ENCODE peak calls at places on chromosomes 16 and 17, in four cellular contexts. T, O, I and G are unnamed samples.
A peak's percentile ranks its signal among the peaks of the same experiment; 100 is the strongest.

GRCh38 chr16:86576591-86577313 is 1.6 kb upstream of the FOXL1 start:
- DNase-seq in T (peak; percentile 70), I (no peak), O (peak; percentile 47), G (no peak)

GRCh38 chr17:67718325-67718941 is 697 bp downstream of the NOL11 start:
- DNase-seq in O (no peak), I (no peak), T (peak; percentile 23), G (peak; percentile 28)

GRCh38 chr17:4287710-4288109 is 23.9 kb upstream of the ANKFY1 start:
- DNase-seq in T (no peak), I (no peak), O (no peak), G (no peak)

GRCh38 chr16:53094013-53094630 is 39.3 kb downstream of the CHD9 start:
- DNase-seq in T (peak; percentile 48), O (peak; percentile 73), I (no peak), G (no peak)

GRCh38 chr17:29279397-29280070 is 14.4 kb downstream of the NUFIP2 start:
- DNase-seq in I (no peak), O (no peak), T (no peak), G (no peak)

GRCh38 chr16:71840052-71840451 is 5.7 kb upstream of the ATXN1L start:
- DNase-seq in O (no peak), T (no peak), I (no peak), G (peak; percentile 6)

GRCh38 chr17:61380836-61381525 is 18.7 kb upstream of the TBX2 start:
- DNase-seq in T (no peak), O (no peak), I (no peak), G (no peak)

GRCh38 chr16:48381201-48381600 is 4.0 kb downstream of the SIAH1 start:
- DNase-seq in I (no peak), O (no peak), T (peak; percentile 14), G (peak; percentile 46)

GRCh38 chr16:69482410-69482951 is 58.1 kb downstream of the CYB5B start:
- DNase-seq in O (peak; percentile 72), T (peak; percentile 29), I (peak; percentile 82), G (peak; percentile 88)

GRCh38 chr16:23137256-23137655 is 12.0 kb downstream of the USP31 start:
- DNase-seq in I (no peak), O (no peak), T (no peak), G (no peak)

GRCh38 chr16:86207350-86207749 is 303.0 kb upstream of the FOXF1 start:
- DNase-seq in I (no peak), O (no peak), T (no peak), G (no peak)

GRCh38 chr17:82933911-82934310 is 94.1 kb upstream of the ZNF750 start:
- DNase-seq in O (no peak), I (no peak), T (no peak), G (no peak)

GRCh38 chr17:83050651-83051422 is 28.6 kb upstream of the METRNL start:
- DNase-seq in T (no peak), O (no peak), I (no peak), G (no peak)

GRCh38 chr16:57000271-57001025 is 11.1 kb downstream of the NLRC5 start:
- DNase-seq in I (no peak), T (peak; percentile 98), O (peak; percentile 61), G (peak; percentile 96)

GRCh38 chr17:82376042-82376730 is 4.6 kb downstream of the UTS2R start:
- DNase-seq in O (no peak), T (no peak), I (no peak), G (no peak)

GRCh38 chr16:67100569-67101300 is 9.0 kb upstream of the PHAF1 start:
- DNase-seq in I (no peak), T (no peak), O (no peak), G (peak; percentile 51)

GRCh38 chr16:48580925-48581500 is 29.0 kb downstream of the N4BP1 start:
- DNase-seq in O (no peak), T (no peak), I (no peak), G (peak; percentile 64)

GRCh38 chr17:62692721-62693431 is 65.4 kb downstream of the MRC2 start:
- DNase-seq in I (no peak), O (no peak), T (no peak), G (peak; percentile 38)

GRCh38 chr17:44241104-44241503 is 21.6 kb upstream of the UBTF start:
- DNase-seq in O (no peak), T (no peak), I (no peak), G (no peak)

GRCh38 chr17:78075011-78075410 is 53.5 kb downstream of the TMC6 start:
- DNase-seq in I (no peak), O (no peak), T (no peak), G (no peak)

GRCh38 chr16:71350821-71351557 is 7.5 kb upstream of the CALB2 start:
- DNase-seq in I (no peak), O (no peak), T (no peak), G (no peak)

GRCh38 chr17:58969156-58969555 is 137.5 kb downstream of the TRIM37 start:
- DNase-seq in O (no peak), T (no peak), I (no peak), G (no peak)

GRCh38 chr16:73202176-73202729 is 154.3 kb upstream of the ZFHX3 start:
- DNase-seq in I (peak; percentile 10), O (no peak), T (peak; percentile 71), G (peak; percentile 91)

GRCh38 chr16:2511128-2511785 is 2.5 kb upstream of the ATP6V0C start:
- DNase-seq in O (peak; percentile 77), I (no peak), T (peak; percentile 52), G (peak; percentile 65)

GRCh38 chr17:48871551-48872351 is 20.8 kb upstream of the ATP5MC1 start:
- DNase-seq in I (no peak), O (peak; percentile 56), T (no peak), G (peak; percentile 19)

GRCh38 chr17:47847341-47848197 is 3.4 kb downstream of the SP6 start:
- DNase-seq in O (no peak), I (no peak), T (no peak), G (no peak)

GRCh38 chr16:759110-759910 is 1.2 kb upstream of the MSLN start:
- DNase-seq in T (no peak), O (no peak), I (no peak), G (no peak)

GRCh38 chr16:73430138-73430537 is 382.2 kb upstream of the ZFHX3 start:
- DNase-seq in I (no peak), O (no peak), T (no peak), G (no peak)